ENCODE peak calls at places on chromosome 16, in four cellular contexts. One of them, this sample, is unnamed.

GRCh38 chr16:67608367-67608766 is 36.6 kb upstream of the CARMIL2 start:
- DNase-seq in activated gamma-delta T cell treated with anti-CD3 and anti-CD28 coated beads, Interleukin-2, amount 50 U/mL, for 16 hours: no peak
- DNase-seq in A172: no peak
- DNase-seq in endothelial cell of umbilical vein: no peak
- DNase-seq in this sample: no peak

GRCh38 chr16:2160915-2161551 is 5.5 kb downstream of the TRAF7 start:
- DNase-seq in activated gamma-delta T cell treated with anti-CD3 and anti-CD28 coated beads, Interleukin-2, amount 50 U/mL, for 16 hours: no peak
- DNase-seq in A172: no peak
- DNase-seq in endothelial cell of umbilical vein: no peak
- DNase-seq in this sample: peak; percentile 58

GRCh38 chr16:57862698-57863433 is 60.6 kb upstream of the KIFC3 start:
- DNase-seq in activated gamma-delta T cell treated with anti-CD3 and anti-CD28 coated beads, Interleukin-2, amount 50 U/mL, for 16 hours: no peak
- DNase-seq in endothelial cell of umbilical vein: no peak
- DNase-seq in A172: peak; percentile 56
- DNase-seq in this sample: no peak

GRCh38 chr16:56460101-56460500 is 8.7 kb downstream of the OGFOD1 start:
- DNase-seq in activated gamma-delta T cell treated with anti-CD3 and anti-CD28 coated beads, Interleukin-2, amount 50 U/mL, for 16 hours: no peak
- DNase-seq in endothelial cell of umbilical vein: no peak
- DNase-seq in A172: no peak
- DNase-seq in this sample: no peak

GRCh38 chr16:20740007-20740883 is 1.4 kb downstream of the THUMPD1 start:
- DNase-seq in endothelial cell of umbilical vein: peak; percentile 53
- DNase-seq in A172: peak; percentile 7
- DNase-seq in activated gamma-delta T cell treated with anti-CD3 and anti-CD28 coated beads, Interleukin-2, amount 50 U/mL, for 16 hours: no peak
- DNase-seq in this sample: peak; percentile 12

GRCh38 chr16:89795676-89796075 is 20.8 kb downstream of the FANCA start:
- DNase-seq in activated gamma-delta T cell treated with anti-CD3 and anti-CD28 coated beads, Interleukin-2, amount 50 U/mL, for 16 hours: no peak
- DNase-seq in A172: no peak
- DNase-seq in endothelial cell of umbilical vein: no peak
- DNase-seq in this sample: no peak

GRCh38 chr16:84687715-84688114 is 12.1 kb upstream of the USP10 start:
- DNase-seq in activated gamma-delta T cell treated with anti-CD3 and anti-CD28 coated beads, Interleukin-2, amount 50 U/mL, for 16 hours: no peak
- DNase-seq in A172: peak; percentile 62
- DNase-seq in endothelial cell of umbilical vein: peak; percentile 37
- DNase-seq in this sample: peak; percentile 52

GRCh38 chr16:11390573-11391495 is 45.6 kb downstream of the RMI2 start:
- DNase-seq in A172: no peak
- DNase-seq in activated gamma-delta T cell treated with anti-CD3 and anti-CD28 coated beads, Interleukin-2, amount 50 U/mL, for 16 hours: no peak
- DNase-seq in endothelial cell of umbilical vein: no peak
- DNase-seq in this sample: peak; percentile 26

GRCh38 chr16:17205279-17206139 is 265.3 kb downstream of the XYLT1 start:
- DNase-seq in activated gamma-delta T cell treated with anti-CD3 and anti-CD28 coated beads, Interleukin-2, amount 50 U/mL, for 16 hours: no peak
- DNase-seq in endothelial cell of umbilical vein: no peak
- DNase-seq in A172: no peak
- DNase-seq in this sample: no peak

GRCh38 chr16:86578499-86579267 is at the start of gene FOXL1:
- DNase-seq in activated gamma-delta T cell treated with anti-CD3 and anti-CD28 coated beads, Interleukin-2, amount 50 U/mL, for 16 hours: no peak
- DNase-seq in A172: no peak
- DNase-seq in endothelial cell of umbilical vein: no peak
- DNase-seq in this sample: peak; percentile 79

GRCh38 chr16:4505356-4506153 is 29.4 kb downstream of the HMOX2 start:
- DNase-seq in A172: no peak
- DNase-seq in endothelial cell of umbilical vein: no peak
- DNase-seq in activated gamma-delta T cell treated with anti-CD3 and anti-CD28 coated beads, Interleukin-2, amount 50 U/mL, for 16 hours: peak; percentile 50
- DNase-seq in this sample: no peak

GRCh38 chr16:63461248-63461841 is 1425.1 kb upstream of the CDH8 start:
- DNase-seq in A172: peak; percentile 48
- DNase-seq in activated gamma-delta T cell treated with anti-CD3 and anti-CD28 coated beads, Interleukin-2, amount 50 U/mL, for 16 hours: no peak
- DNase-seq in endothelial cell of umbilical vein: peak; percentile 72
- DNase-seq in this sample: no peak

GRCh38 chr16:58160855-58161254 is 31.7 kb upstream of the CFAP20 start:
- DNase-seq in A172: no peak
- DNase-seq in activated gamma-delta T cell treated with anti-CD3 and anti-CD28 coated beads, Interleukin-2, amount 50 U/mL, for 16 hours: no peak
- DNase-seq in endothelial cell of umbilical vein: no peak
- DNase-seq in this sample: no peak

GRCh38 chr16:74291577-74292208 is 4.9 kb upstream of the PSMD7 start:
- DNase-seq in endothelial cell of umbilical vein: no peak
- DNase-seq in activated gamma-delta T cell treated with anti-CD3 and anti-CD28 coated beads, Interleukin-2, amount 50 U/mL, for 16 hours: no peak
- DNase-seq in A172: peak; percentile 68
- DNase-seq in this sample: peak; percentile 20

GRCh38 chr16:48546774-48547173 is 63.2 kb downstream of the N4BP1 start:
- DNase-seq in endothelial cell of umbilical vein: no peak
- DNase-seq in A172: no peak
- DNase-seq in activated gamma-delta T cell treated with anti-CD3 and anti-CD28 coated beads, Interleukin-2, amount 50 U/mL, for 16 hours: no peak
- DNase-seq in this sample: no peak

GRCh38 chr16:50550035-50550434 is 1.8 kb downstream of the NKD1 start:
- DNase-seq in activated gamma-delta T cell treated with anti-CD3 and anti-CD28 coated beads, Interleukin-2, amount 50 U/mL, for 16 hours: no peak
- DNase-seq in endothelial cell of umbilical vein: no peak
- DNase-seq in A172: no peak
- DNase-seq in this sample: no peak

GRCh38 chr16:48537275-48537674 is 72.7 kb downstream of the N4BP1 start:
- DNase-seq in A172: no peak
- DNase-seq in activated gamma-delta T cell treated with anti-CD3 and anti-CD28 coated beads, Interleukin-2, amount 50 U/mL, for 16 hours: no peak
- DNase-seq in endothelial cell of umbilical vein: no peak
- DNase-seq in this sample: no peak

GRCh38 chr16:48687421-48688038 is 77.5 kb upstream of the N4BP1 start:
- DNase-seq in activated gamma-delta T cell treated with anti-CD3 and anti-CD28 coated beads, Interleukin-2, amount 50 U/mL, for 16 hours: no peak
- DNase-seq in A172: peak; percentile 74
- DNase-seq in endothelial cell of umbilical vein: peak; percentile 59
- DNase-seq in this sample: peak; percentile 34

GRCh38 chr16:85197611-85198566 is 85.6 kb upstream of the CIBAR2 start:
- DNase-seq in A172: no peak
- DNase-seq in activated gamma-delta T cell treated with anti-CD3 and anti-CD28 coated beads, Interleukin-2, amount 50 U/mL, for 16 hours: no peak
- DNase-seq in endothelial cell of umbilical vein: no peak
- DNase-seq in this sample: no peak

GRCh38 chr16:86777098-86777946 is 199.0 kb downstream of the FOXL1 start:
- DNase-seq in endothelial cell of umbilical vein: no peak
- DNase-seq in activated gamma-delta T cell treated with anti-CD3 and anti-CD28 coated beads, Interleukin-2, amount 50 U/mL, for 16 hours: no peak
- DNase-seq in A172: no peak
- DNase-seq in this sample: no peak

GRCh38 chr16:4752351-4753100 is 14.4 kb downstream of the ZNF500 start:
- DNase-seq in endothelial cell of umbilical vein: no peak
- DNase-seq in activated gamma-delta T cell treated with anti-CD3 and anti-CD28 coated beads, Interleukin-2, amount 50 U/mL, for 16 hours: no peak
- DNase-seq in A172: no peak
- DNase-seq in this sample: no peak

GRCh38 chr16:50708373-50709060 is 15.1 kb downstream of the NOD2 start:
- DNase-seq in endothelial cell of umbilical vein: no peak
- DNase-seq in A172: no peak
- DNase-seq in activated gamma-delta T cell treated with anti-CD3 and anti-CD28 coated beads, Interleukin-2, amount 50 U/mL, for 16 hours: no peak
- DNase-seq in this sample: no peak

GRCh38 chr16:31529398-31530312 is 2.0 kb downstream of the AHSP start:
- DNase-seq in A172: no peak
- DNase-seq in activated gamma-delta T cell treated with anti-CD3 and anti-CD28 coated beads, Interleukin-2, amount 50 U/mL, for 16 hours: no peak
- DNase-seq in endothelial cell of umbilical vein: no peak
- DNase-seq in this sample: no peak

GRCh38 chr16:72878301-72879269 is 169.3 kb downstream of the ZFHX3 start:
- DNase-seq in activated gamma-delta T cell treated with anti-CD3 and anti-CD28 coated beads, Interleukin-2, amount 50 U/mL, for 16 hours: no peak
- DNase-seq in A172: peak; percentile 11
- DNase-seq in endothelial cell of umbilical vein: no peak
- DNase-seq in this sample: peak; percentile 5

GRCh38 chr16:4947722-4948503 is 10.2 kb upstream of the SEC14L5 start:
- DNase-seq in activated gamma-delta T cell treated with anti-CD3 and anti-CD28 coated beads, Interleukin-2, amount 50 U/mL, for 16 hours: no peak
- DNase-seq in endothelial cell of umbilical vein: no peak
- DNase-seq in A172: peak; percentile 25
- DNase-seq in this sample: no peak

GRCh38 chr16:3876695-3877094 is 3.8 kb downstream of the CREBBP start:
- DNase-seq in endothelial cell of umbilical vein: no peak
- DNase-seq in A172: peak; percentile 14
- DNase-seq in activated gamma-delta T cell treated with anti-CD3 and anti-CD28 coated beads, Interleukin-2, amount 50 U/mL, for 16 hours: no peak
- DNase-seq in this sample: no peak

GRCh38 chr16:17529982-17530760 is 59.4 kb upstream of the XYLT1 start:
- DNase-seq in A172: no peak
- DNase-seq in activated gamma-delta T cell treated with anti-CD3 and anti-CD28 coated beads, Interleukin-2, amount 50 U/mL, for 16 hours: no peak
- DNase-seq in endothelial cell of umbilical vein: no peak
- DNase-seq in this sample: no peak

GRCh38 chr16:83599789-83600462 is 207.9 kb upstream of the HSBP1 start:
- DNase-seq in A172: no peak
- DNase-seq in endothelial cell of umbilical vein: no peak
- DNase-seq in activated gamma-delta T cell treated with anti-CD3 and anti-CD28 coated beads, Interleukin-2, amount 50 U/mL, for 16 hours: no peak
- DNase-seq in this sample: no peak

GRCh38 chr16:67158637-67159600 is 790 bp downstream of the TRADD start:
- DNase-seq in A172: no peak
- DNase-seq in endothelial cell of umbilical vein: no peak
- DNase-seq in activated gamma-delta T cell treated with anti-CD3 and anti-CD28 coated beads, Interleukin-2, amount 50 U/mL, for 16 hours: peak; percentile 56
- DNase-seq in this sample: peak; percentile 52

GRCh38 chr16:28326881-28327610 is 34.7 kb downstream of the SBK1 start:
- DNase-seq in A172: peak; percentile 50
- DNase-seq in endothelial cell of umbilical vein: peak; percentile 46
- DNase-seq in activated gamma-delta T cell treated with anti-CD3 and anti-CD28 coated beads, Interleukin-2, amount 50 U/mL, for 16 hours: peak; percentile 59
- DNase-seq in this sample: peak; percentile 53

GRCh38 chr16:27236635-27237228 is 31.8 kb downstream of the NSMCE1 start:
- DNase-seq in endothelial cell of umbilical vein: no peak
- DNase-seq in A172: no peak
- DNase-seq in activated gamma-delta T cell treated with anti-CD3 and anti-CD28 coated beads, Interleukin-2, amount 50 U/mL, for 16 hours: no peak
- DNase-seq in this sample: no peak